ENCODE peak calls at places on chromosomes 1 and 21, in seven cellular contexts. L, Y, M, H, P, J and K are unnamed samples.
A peak's percentile ranks its signal among the peaks of the same experiment; 100 is the strongest.

GRCh38 chr1:59186656-59187055 is 110.2 kb upstream of the FGGY start:
- DNase-seq in H (no peak), J (no peak), M (no peak), Y (no peak), L (no peak), P (no peak), K (no peak)

GRCh38 chr21:36694593-36695282 is 4.2 kb upstream of the SIM2 start:
- DNase-seq in J (no peak), M (peak; percentile 24), L (no peak), P (no peak), Y (no peak), H (no peak), K (no peak)

GRCh38 chr1:73674945-73675561 is 522.9 kb downstream of the LRRIQ3 start:
- DNase-seq in Y (no peak), H (no peak), J (no peak), P (no peak), L (no peak), M (peak; percentile 17), K (no peak)

GRCh38 chr1:183490932-183491331 is 18.6 kb downstream of the SMG7 start:
- DNase-seq in Y (no peak), L (no peak), J (no peak), P (no peak), H (no peak), M (no peak), K (no peak)

GRCh38 chr1:225908773-225909172 is 15.3 kb downstream of the PYCR2 start:
- DNase-seq in L (no peak), J (no peak), H (no peak), Y (no peak), P (no peak), M (no peak), K (no peak)

GRCh38 chr1:227437495-227438008 is 119.3 kb upstream of the CDC42BPA start:
- DNase-seq in J (no peak), P (no peak), L (no peak), Y (no peak), H (no peak), M (peak; percentile 40), K (no peak)

GRCh38 chr1:42682739-42683529 is 716 bp downstream of the YBX1 start:
- DNase-seq in H (peak; percentile 91), M (peak; percentile 86), P (peak; percentile 77), L (no peak), J (peak; percentile 62), Y (peak; percentile 87), K (peak; percentile 57)

GRCh38 chr21:39153373-39153772 is 29.9 kb downstream of the PSMG1 start:
- DNase-seq in M (peak; percentile 43), Y (no peak), P (no peak), H (no peak), J (no peak), L (no peak), K (no peak)

GRCh38 chr1:166843769-166844596 is 4.7 kb downstream of the POGK start:
- DNase-seq in Y (no peak), P (no peak), M (no peak), H (no peak), L (no peak), J (no peak), K (no peak)

GRCh38 chr1:10897321-10897980 is 101.0 kb upstream of the CASZ1 start:
- DNase-seq in M (no peak), J (no peak), L (no peak), P (no peak), Y (no peak), H (peak; percentile 32), K (no peak)

GRCh38 chr1:208265525-208265924 is 21.3 kb upstream of the PLXNA2 start:
- DNase-seq in L (no peak), M (no peak), H (no peak), J (no peak), P (no peak), Y (no peak), K (no peak)

GRCh38 chr1:110787328-110788071 is 85.4 kb upstream of the CD53 start:
- DNase-seq in M (no peak), P (no peak), J (peak; percentile 16), L (no peak), H (no peak), Y (peak; percentile 78), K (peak; percentile 85)

GRCh38 chr1:56856186-56856585 is 1.6 kb downstream of the C8A start:
- DNase-seq in H (no peak), L (no peak), J (no peak), M (no peak), P (no peak), Y (no peak), K (no peak)
- H3K4me3 ChIP-seq in H (no peak overlapping the region), L (no peak overlapping the region), J (no peak overlapping the region), M (no peak overlapping the region), P (no peak overlapping the region), Y (no peak overlapping the region), K (no peak overlapping the region)

GRCh38 chr1:45686081-45687013 is at the start of gene GPBP1L1:
- DNase-seq in L (peak; percentile 52), P (peak; percentile 98), Y (peak; percentile 97), J (peak; percentile 97), H (peak; percentile 98), M (peak; percentile 98), K (peak; percentile 91)
- TF ChIP-seq CTCF in L (no peak), P (no peak), Y (no peak), J (no peak), H (no peak), M (peak; percentile 43), K (peak; percentile 38)

GRCh38 chr1:244817415-244817894 is 18.0 kb upstream of the COX20 start:
- DNase-seq in M (no peak), H (no peak), J (no peak), Y (no peak), P (peak; percentile 61), L (no peak), K (no peak)
- H3K4me3 ChIP-seq in M (no peak overlapping the region), H (no peak overlapping the region), J (no peak overlapping the region), Y (no peak overlapping the region), P (no peak overlapping the region), L (no peak overlapping the region), K (no peak overlapping the region)

GRCh38 chr1:222768592-222768991 is 31.6 kb downstream of the FAM177B start:
- DNase-seq in J (no peak), P (no peak), L (no peak), Y (no peak), H (no peak), M (no peak), K (no peak)

GRCh38 chr1:222767152-222767571 is 30.2 kb downstream of the FAM177B start:
- DNase-seq in M (no peak), J (no peak), P (no peak), L (no peak), H (no peak), Y (no peak), K (no peak)

GRCh38 chr1:222769968-222770620 is 33.1 kb downstream of the FAM177B start:
- DNase-seq in Y (no peak), J (no peak), P (no peak), M (no peak), L (no peak), H (no peak), K (no peak)

DNA sequence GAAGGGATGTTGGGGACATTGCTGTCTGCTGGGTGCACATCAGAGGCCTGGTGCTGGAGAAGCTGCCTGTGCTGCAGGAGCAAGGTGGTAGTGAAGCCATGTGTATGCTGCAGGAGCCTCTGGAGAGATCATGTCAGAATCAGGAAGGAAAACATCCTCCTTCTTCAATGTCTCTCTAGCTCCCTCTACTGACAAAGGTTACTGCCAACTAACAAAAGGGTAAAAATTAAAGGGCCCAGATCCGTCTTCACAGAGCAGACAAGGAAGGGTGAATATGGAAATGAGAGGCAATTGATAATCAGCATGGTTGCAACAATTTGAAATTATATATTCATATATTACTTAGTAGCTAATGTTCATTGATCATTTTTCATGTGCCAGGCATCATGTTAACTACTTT is 32.2 kb downstream of the FAM177B start:
- DNase-seq in H (no peak), M (no peak), L (no peak), Y (no peak), P (no peak), J (no peak), K (no peak)
- TF ChIP-seq CTCF in H (no peak), M (peak; percentile 26), L (peak; percentile 22), Y (peak; percentile 18), P (no peak), J (no peak), K (peak; percentile 40)

GRCh38 chr1:206770531-206771352 is at the start of gene IL19:
- DNase-seq in P (peak; percentile 50), J (peak; percentile 24), L (no peak), M (no peak), H (no peak), Y (peak; percentile 48), K (peak; percentile 68)

GRCh38 chr1:206771353-206771722 is 765 bp downstream of the IL19 start:
- DNase-seq in H (no peak), M (no peak), P (no peak), J (no peak), L (no peak), Y (no peak), K (no peak)

GRCh38 chr1:206769331-206769731 is 1.2 kb upstream of the IL19 start:
- DNase-seq in M (no peak), J (peak; percentile 49), L (no peak), Y (peak; percentile 86), H (no peak), P (no peak), K (peak; percentile 88)

GRCh38 chr1:206766251-206766856 is 4.2 kb upstream of the IL19 start:
- DNase-seq in M (peak; percentile 7), Y (peak; percentile 79), P (peak; percentile 42), H (peak; percentile 76), J (peak; percentile 70), L (peak; percentile 39), K (no peak)

GRCh38 chr1:206768472-206769330 is 1.9 kb upstream of the IL19 start:
- DNase-seq in L (no peak), Y (no peak), P (no peak), M (no peak), H (no peak), J (no peak), K (no peak)
- H3K4me3 ChIP-seq in L (no peak overlapping the region), Y (peak overlapping the region; percentile 10), P (no peak overlapping the region), M (no peak overlapping the region), H (no peak overlapping the region), J (no peak overlapping the region), K (peak overlapping the region; percentile 69)

GRCh38 chr1:119771016-119771415 is 2.3 kb upstream of the HMGCS2 start:
- DNase-seq in L (peak; percentile 18), M (peak; percentile 61), P (no peak), Y (no peak), H (no peak), J (no peak), K (no peak)
- TF ChIP-seq CTCF in L (peak; percentile 14), M (peak; percentile 44), P (no peak), Y (no peak), H (no peak), J (no peak), K (no peak)

GRCh38 chr21:14763695-14764064 is 217.6 kb upstream of the SAMSN1 start:
- DNase-seq in P (no peak), H (no peak), Y (no peak), J (no peak), M (no peak), L (no peak), K (no peak)
- H3K4me3 ChIP-seq in P (no peak overlapping the region), H (no peak overlapping the region), Y (no peak overlapping the region), J (no peak overlapping the region), M (no peak overlapping the region), L (no peak overlapping the region), K (no peak overlapping the region)

GRCh38 chr1:21648791-21649190 is 20.4 kb downstream of the RAP1GAP start:
- DNase-seq in Y (no peak), J (no peak), P (no peak), L (no peak), H (no peak), M (no peak), K (no peak)
- TF ChIP-seq CTCF in Y (no peak), J (no peak), P (no peak), L (no peak), H (no peak), M (no peak), K (no peak)